ENCODE peak calls at places on chromosomes 2 and 18, in five cellular contexts. R is ovary, O is body of pancreas, S is A549, Q is uterus. K is an unnamed sample.

GRCh38 chr2:61396005-61396404 is 74.9 kb downstream of the USP34 start:
- DNase-seq in R (no peak), O (no peak), S (no peak), Q (no peak), K (no peak)

GRCh38 chr2:72118951-72119350 is 28.7 kb downstream of the CYP26B1 start:
- DNase-seq in R (no peak), O (no peak), S (no peak), Q (no peak), K (no peak)

GRCh38 chr2:17051558-17051957 is 385.9 kb upstream of the CYRIA start:
- DNase-seq in R (no peak), O (no peak), S (no peak), Q (no peak), K (no peak)

GRCh38 chr2:220188031-220188430 is 560.6 kb downstream of the SLC4A3 start:
- DNase-seq in R (no peak), O (no peak), S (peak), Q (no peak), K (peak)

GRCh38 chr2:75466708-75467311 is 93.9 kb downstream of the EVA1A start:
- DNase-seq in R (no peak), O (peak), S (peak), Q (no peak), K (no peak)

GRCh38 chr2:232522014-232522854 is 2.0 kb downstream of the PRSS56 start:
- DNase-seq in R (peak), O (peak), S (peak), Q (no peak), K (peak)

GRCh38 chr18:59272971-59273935 is at the start of gene RAX:
- DNase-seq in R (no peak), O (peak), S (peak), Q (no peak), K (no peak)

GRCh38 chr2:113754160-113754559 is 2.3 kb downstream of the SLC35F5 start:
- DNase-seq in R (no peak), O (no peak), S (no peak), Q (no peak), K (no peak)

GRCh38 chr2:180519276-180519675 is 461.1 kb upstream of the UBE2E3 start:
- DNase-seq in R (no peak), O (no peak), S (peak), Q (no peak), K (no peak)

GRCh38 chr2:215917953-215918620 is 95.3 kb downstream of the MREG start:
- DNase-seq in R (no peak), O (no peak), S (peak), Q (no peak), K (no peak)

GRCh38 chr2:769771-770170 is 92.6 kb upstream of the TMEM18 start:
- DNase-seq in R (no peak), O (no peak), S (no peak), Q (no peak), K (no peak)

GRCh38 chr2:215028231-215028630 is 110.2 kb downstream of the ABCA12 start:
- DNase-seq in R (no peak), O (no peak), S (no peak), Q (no peak), K (peak)

GRCh38 chr2:120842456-120843439 is 107.1 kb downstream of the GLI2 start:
- DNase-seq in R (no peak), O (no peak), S (no peak), Q (no peak), K (no peak)

GRCh38 chr18:13461936-13462335 is 243.4 kb downstream of the LDLRAD4 start:
- DNase-seq in R (no peak), O (no peak), S (no peak), Q (no peak), K (no peak)
- TF ChIP-seq POLR2A in R (no peak), O (no peak), S (no peak), Q (no peak), K (no peak)

GRCh38 chr2:9107168-9108025 is 99.2 kb upstream of the ASAP2 start:
- DNase-seq in R (no peak), O (no peak), S (no peak), Q (no peak), K (no peak)
- TF ChIP-seq POLR2A in R (no peak), O (no peak), S (no peak), Q (no peak), K (no peak)

GRCh38 chr2:162241571-162241970 is 1.7 kb downstream of the FAP start:
- DNase-seq in R (no peak), O (no peak), S (no peak), Q (no peak), K (no peak)
- TF ChIP-seq POLR2A in R (no peak), O (no peak), S (no peak), Q (no peak), K (no peak)

DNA sequence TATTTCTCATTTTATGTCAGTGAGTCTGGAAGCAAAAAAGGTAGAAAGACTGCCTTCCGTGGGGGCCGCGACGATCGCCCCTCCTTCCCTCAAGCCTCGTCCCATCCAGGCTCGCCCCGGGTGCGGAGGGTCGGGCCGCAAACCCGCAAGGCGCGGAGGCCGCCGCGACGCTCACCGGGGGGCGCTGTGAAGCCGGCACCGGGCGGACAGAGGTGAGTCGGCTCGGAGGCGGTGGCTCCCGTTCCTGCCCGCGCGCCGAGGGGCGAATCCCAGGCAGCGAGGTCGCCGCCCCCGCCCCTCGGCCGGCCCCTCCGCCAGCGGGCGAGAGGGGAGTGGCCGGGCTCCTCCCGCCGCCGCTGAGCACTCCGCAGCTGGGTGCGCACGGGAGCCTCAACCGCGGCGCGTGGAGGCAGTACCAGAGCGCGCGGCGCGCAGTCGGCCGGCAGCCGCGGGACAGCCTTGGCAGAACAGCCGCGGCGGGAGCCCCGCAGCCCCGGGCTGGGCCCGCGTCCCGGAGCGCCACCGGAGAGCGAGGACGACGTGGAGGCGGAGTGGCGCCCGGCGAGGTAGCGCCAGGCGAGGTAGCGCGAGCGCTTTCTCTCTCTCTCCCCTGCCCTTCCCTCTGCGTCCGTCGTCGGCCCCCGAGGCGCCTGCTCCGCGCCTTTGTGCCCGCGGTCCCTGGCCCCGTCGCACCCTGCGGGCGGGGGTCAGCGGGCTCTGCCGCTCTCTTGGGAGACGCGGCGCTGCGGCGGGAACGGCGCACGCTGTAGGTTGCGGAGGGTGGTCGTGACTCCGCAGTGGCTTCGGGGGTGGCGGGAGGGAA is at the start of gene MYO1B:
- DNase-seq in R (peak), O (peak), S (peak), Q (peak), K (no peak)
- TF ChIP-seq POLR2A in R (no peak), O (peak), S (peak), Q (peak), K (no peak)

GRCh38 chr2:127217470-127218325 is 2.4 kb downstream of the CYP27C1 start:
- DNase-seq in R (no peak), O (no peak), S (peak), Q (no peak), K (peak)

GRCh38 chr2:127220102-127220806 is at the start of gene CYP27C1:
- DNase-seq in R (no peak), O (no peak), S (no peak), Q (no peak), K (no peak)

GRCh38 chr2:127219716-127220090 is 396 bp downstream of the CYP27C1 start:
- DNase-seq in R (no peak), O (peak), S (no peak), Q (no peak), K (no peak)

GRCh38 chr2:127220807-127221527 is 868 bp upstream of the CYP27C1 start:
- DNase-seq in R (no peak), O (peak), S (no peak), Q (no peak), K (no peak)

DNA sequence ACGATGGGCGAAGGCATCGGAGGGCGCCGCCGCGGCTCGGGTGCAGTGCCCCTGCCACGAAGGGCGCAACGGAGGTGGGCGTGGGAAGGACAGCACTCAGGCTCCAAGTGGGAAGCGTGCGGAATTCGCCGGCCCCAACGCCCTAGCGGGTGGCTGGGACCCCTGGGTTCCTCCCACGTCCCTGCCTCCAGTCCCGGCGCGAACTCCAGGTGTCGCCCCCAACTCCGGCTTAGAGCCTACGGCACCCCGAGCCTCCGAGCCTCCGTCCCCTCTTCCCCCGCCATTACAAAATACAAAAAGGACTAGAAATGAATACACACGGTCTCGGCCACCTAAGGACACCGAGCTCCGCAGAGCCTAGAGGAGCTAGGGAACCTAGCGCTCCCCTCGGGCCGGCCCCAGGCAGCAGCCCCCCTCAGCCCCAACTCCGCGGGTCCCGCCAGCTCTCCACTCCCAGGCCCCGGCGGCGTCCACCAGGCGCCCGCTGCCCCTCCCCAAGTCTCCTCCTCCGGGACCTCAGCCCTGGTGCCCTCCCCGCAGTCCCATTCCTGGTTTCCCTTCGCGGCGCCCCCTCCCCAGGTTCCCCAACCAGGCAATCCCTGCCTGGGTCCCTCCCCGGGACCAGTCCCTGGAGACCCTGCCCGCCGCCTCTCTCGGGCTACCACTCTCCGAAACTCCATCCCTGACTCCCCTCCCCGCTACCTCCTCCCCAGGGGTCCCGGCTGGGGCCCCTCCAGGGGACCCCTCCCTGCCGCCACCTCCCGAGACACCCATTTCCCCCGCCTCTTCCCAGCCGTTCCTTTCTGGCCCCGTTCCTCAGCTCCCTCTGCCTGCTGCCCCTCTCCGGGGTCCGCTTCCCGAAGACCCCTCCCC is 1.0 kb downstream of the CYP27C1 start:
- DNase-seq in R (no peak), O (no peak), S (peak), Q (no peak), K (no peak)
- TF ChIP-seq POLR2A in R (no peak), O (no peak), S (peak), Q (no peak), K (peak)

DNA sequence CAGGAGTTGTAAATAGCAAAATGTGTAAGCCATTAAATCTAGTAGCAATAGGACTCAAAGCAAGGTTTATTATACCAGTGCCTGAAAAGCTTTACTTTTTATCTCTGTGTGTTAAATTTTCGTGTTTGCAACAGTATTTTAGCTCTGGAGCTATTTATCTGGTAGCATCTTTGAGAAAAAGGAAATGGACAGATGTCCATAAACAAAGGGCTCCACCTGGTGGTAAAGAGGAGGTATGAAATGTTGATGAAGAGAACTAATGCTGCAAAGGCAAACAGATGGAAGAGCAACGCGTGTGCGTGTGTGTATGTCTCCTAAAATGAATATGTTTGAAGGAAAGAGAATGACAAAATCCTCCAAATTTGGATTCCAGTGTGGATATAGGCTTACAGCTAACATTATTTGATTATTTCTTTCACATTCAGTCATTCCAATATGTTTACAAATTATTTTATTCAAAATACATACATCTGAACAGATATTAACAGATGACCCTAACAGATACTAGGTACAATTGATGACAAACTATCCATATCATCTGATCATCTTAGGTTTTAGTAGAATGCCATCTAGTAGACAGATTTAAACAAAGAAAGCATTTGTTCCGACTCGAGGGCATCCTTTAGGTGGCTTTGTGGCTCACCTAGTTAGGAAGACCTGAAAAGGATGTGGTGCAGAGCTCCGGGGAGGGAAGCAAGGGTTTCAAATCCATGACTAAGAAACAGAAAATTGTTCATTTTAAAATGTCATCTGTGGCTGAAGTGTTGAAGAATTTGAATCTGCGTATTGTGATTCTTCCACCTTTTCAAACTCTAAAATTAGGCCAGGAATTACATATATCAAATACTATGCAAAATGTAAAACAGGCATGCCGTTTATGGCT is 383.3 kb downstream of the MTX2 start:
- DNase-seq in R (no peak), O (peak), S (peak), Q (no peak), K (no peak)
- TF ChIP-seq POLR2A in R (no peak), O (no peak), S (no peak), Q (no peak), K (no peak)

GRCh38 chr2:156333274-156333950 is 891 bp upstream of the NR4A2 start:
- DNase-seq in R (no peak), O (no peak), S (no peak), Q (no peak), K (no peak)

GRCh38 chr2:156333951-156334495 is 1.5 kb upstream of the NR4A2 start:
- DNase-seq in R (peak), O (peak), S (peak), Q (peak), K (peak)

GRCh38 chr2:156332452-156333273 is at the start of gene NR4A2:
- DNase-seq in R (peak), O (peak), S (peak), Q (peak), K (peak)

GRCh38 chr2:156331572-156332451 is 709 bp downstream of the NR4A2 start:
- DNase-seq in R (peak), O (peak), S (peak), Q (peak), K (peak)

GRCh38 chr2:156334496-156335478 is 2.3 kb upstream of the NR4A2 start:
- DNase-seq in R (peak), O (peak), S (peak), Q (peak), K (peak)
- TF ChIP-seq POLR2A in R (peak), O (peak), S (peak), Q (peak), K (no peak)